ENCODE peak calls at places on chromosomes 1 and 21, in nine cellular contexts. Z is ELR; N is A172; H is H9; Q is EL; X is aorta; Y is progenitor cell of endocrine pancreas; U is stimulated activated CD4-positive, alpha-beta T cell treated with anti-CD3 and anti-CD28 coated beads, TNF-alpha, amount 100 ng/mL, for 1 hour; B is activated naive CD4-positive, alpha-beta T cell treated with Interleukin-2 at 50 U/mL for 16 hours. S is an unnamed sample.

GRCh38 chr1:152759453-152760173 is 1.8 kb downstream of the KPRP start:
- DNase-seq in N (no peak), U (no peak), Q (no peak), Y (no peak), X (no peak), Z (no peak), H (no peak), B (no peak), S (no peak)

GRCh38 chr1:92481598-92482403 is 4.9 kb downstream of the GFI1 start:
- DNase-seq in Y (no peak), Z (peak; percentile 36), X (no peak), N (no peak), Q (peak; percentile 29), U (no peak), B (peak; percentile 27), H (peak; percentile 32), S (peak; percentile 20)

GRCh38 chr1:61174060-61174788 is 91.9 kb downstream of the NFIA start:
- DNase-seq in Y (no peak), B (no peak), N (no peak), X (no peak), Z (no peak), Q (no peak), U (no peak), H (no peak), S (no peak)

GRCh38 chr1:162360874-162361260 is 15.8 kb downstream of the SPATA46 start:
- DNase-seq in U (no peak), Z (no peak), B (no peak), X (no peak), N (no peak), Q (no peak), H (no peak), Y (no peak), S (no peak)

GRCh38 chr1:241939798-241940197 is 17.8 kb upstream of the BECN2 start:
- DNase-seq in X (no peak), B (no peak), N (no peak), Y (no peak), Q (no peak), H (no peak), Z (no peak), U (no peak), S (peak; percentile 18)

GRCh38 chr1:242854466-242854865 is 330.0 kb upstream of the PLD5 start:
- DNase-seq in H (no peak), U (no peak), X (no peak), Y (no peak), Z (no peak), N (no peak), B (no peak), Q (no peak), S (no peak)

GRCh38 chr1:217029311-217030157 is 306.3 kb upstream of the ESRRG start:
- DNase-seq in Z (peak; percentile 86), Q (peak; percentile 83), N (peak; percentile 72), U (no peak), B (no peak), Y (no peak), H (no peak), X (peak; percentile 43), S (peak; percentile 69)

GRCh38 chr21:42548687-42549406 is 35.2 kb downstream of the SLC37A1 start:
- DNase-seq in H (no peak), Y (no peak), X (peak; percentile 24), N (no peak), U (no peak), Q (no peak), Z (no peak), B (no peak), S (no peak)

GRCh38 chr1:2890221-2890850 is 88.8 kb upstream of the TTC34 start:
- DNase-seq in Z (no peak), Q (no peak), X (no peak), H (no peak), U (no peak), B (no peak), N (no peak), Y (no peak), S (no peak)

GRCh38 chr1:96366516-96366915 is 355.1 kb upstream of the PTBP2 start:
- DNase-seq in Q (no peak), Y (no peak), U (no peak), Z (peak; percentile 42), N (no peak), B (no peak), H (no peak), X (no peak), S (no peak)

GRCh38 chr1:36108314-36108713 is 16.7 kb downstream of the COL8A2 start:
- DNase-seq in U (no peak), X (no peak), H (no peak), Q (peak; percentile 90), Y (no peak), B (no peak), Z (peak; percentile 83), N (peak; percentile 66), S (peak; percentile 64)

GRCh38 chr21:34946385-34947121 is 102.5 kb downstream of the RUNX1 start:
- DNase-seq in Y (no peak), N (no peak), Z (no peak), U (no peak), H (no peak), Q (no peak), X (no peak), B (peak; percentile 20), S (no peak)

GRCh38 chr1:63592536-63593302 is 492 bp upstream of the PGM1 start:
- DNase-seq in U (no peak), X (no peak), Q (no peak), Z (no peak), Y (no peak), B (no peak), H (no peak), N (peak; percentile 35), S (peak; percentile 71)

GRCh38 chr1:29124366-29125236 is 898 bp upstream of the TMEM200B start:
- DNase-seq in U (no peak), N (peak; percentile 18), H (peak; percentile 91), X (peak; percentile 89), B (peak; percentile 68), Z (peak; percentile 81), Q (peak; percentile 81), Y (peak; percentile 85), S (peak; percentile 71)

GRCh38 chr1:112700290-112701226 is 6.4 kb downstream of the RHOC start:
- DNase-seq in H (peak; percentile 86), Y (no peak), Z (peak; percentile 94), U (no peak), Q (peak; percentile 97), X (peak; percentile 98), N (peak; percentile 97), B (peak; percentile 66), S (peak; percentile 97)

GRCh38 chr1:171741872-171742576 is at the start of gene VAMP4:
- DNase-seq in Q (peak; percentile 82), Y (peak; percentile 74), U (peak; percentile 56), B (peak; percentile 89), Z (peak; percentile 88), H (peak; percentile 87), N (peak; percentile 75), X (peak; percentile 93), S (peak; percentile 81)

GRCh38 chr21:35324372-35325220 is 275.5 kb upstream of the RUNX1 start:
- DNase-seq in X (no peak), H (no peak), Q (peak; percentile 89), B (no peak), N (peak; percentile 85), U (no peak), Z (peak; percentile 82), Y (no peak), S (peak; percentile 96)

GRCh38 chr1:234994411-234995295 is 134.0 kb downstream of the TOMM20 start:
- DNase-seq in Q (no peak), N (no peak), Z (no peak), B (no peak), Y (no peak), U (no peak), H (no peak), X (no peak), S (no peak)

GRCh38 chr1:153122831-153123421 is 9.6 kb upstream of the SPRR2F start:
- DNase-seq in Y (no peak), Z (no peak), X (no peak), U (no peak), B (no peak), N (no peak), H (peak; percentile 78), Q (no peak), S (peak; percentile 3)

GRCh38 chr1:231515748-231516147 is 12.7 kb upstream of the TSNAX start:
- DNase-seq in Q (no peak), Z (no peak), N (no peak), Y (no peak), X (no peak), H (no peak), U (no peak), B (no peak), S (no peak)

GRCh38 chr1:234326493-234327366 is 46.5 kb upstream of the COA6 start:
- DNase-seq in B (peak; percentile 76), Y (peak; percentile 47), X (peak; percentile 59), Q (peak; percentile 69), H (peak; percentile 81), U (peak; percentile 58), Z (peak; percentile 74), N (peak; percentile 62), S (peak; percentile 57)

GRCh38 chr1:28675921-28676257 is 7.3 kb downstream of the GMEB1 start:
- DNase-seq in X (no peak), Y (no peak), H (no peak), U (no peak), N (no peak), Q (no peak), B (no peak), Z (no peak), S (no peak)

GRCh38 chr1:117362986-117363385 is 4.3 kb upstream of the MAN1A2 start:
- DNase-seq in Z (no peak), X (no peak), B (no peak), Q (no peak), N (no peak), H (no peak), U (no peak), Y (no peak), S (no peak)

GRCh38 chr1:111032295-111032897 is 68.7 kb upstream of the LRIF1 start:
- DNase-seq in X (no peak), Q (peak; percentile 42), Y (peak; percentile 28), H (no peak), B (no peak), N (peak; percentile 25), U (peak; percentile 19), Z (peak; percentile 62), S (peak; percentile 35)

GRCh38 chr1:67652800-67653199 is 32.2 kb upstream of the GADD45A start:
- DNase-seq in B (no peak), Y (no peak), Q (peak; percentile 64), H (no peak), U (no peak), Z (peak; percentile 83), X (no peak), N (peak; percentile 67), S (peak; percentile 87)

GRCh38 chr1:17674707-17675505 is 80.2 kb upstream of the ACTL8 start:
- DNase-seq in X (no peak), U (no peak), Q (peak; percentile 27), Z (peak; percentile 27), Y (no peak), H (no peak), N (no peak), B (no peak), S (no peak)

GRCh38 chr1:94142022-94142421 is 21.1 kb upstream of the ABCA4 start:
- DNase-seq in Z (peak; percentile 68), H (no peak), Q (peak; percentile 71), B (no peak), U (no peak), Y (no peak), X (no peak), N (no peak), S (peak; percentile 86)

GRCh38 chr1:205449750-205450443 is 5.9 kb downstream of the BLACAT1 start:
- DNase-seq in N (peak; percentile 86), B (peak; percentile 56), H (peak; percentile 86), U (no peak), Z (peak; percentile 76), Y (peak; percentile 71), X (no peak), Q (peak; percentile 76), S (peak; percentile 86)

GRCh38 chr1:229693124-229693523 is 67.1 kb downstream of the URB2 start:
- DNase-seq in U (no peak), Q (no peak), B (no peak), X (no peak), Z (no peak), Y (no peak), N (no peak), H (no peak), S (no peak)

GRCh38 chr21:41715649-41716321 is 51.1 kb downstream of the RIPK4 start:
- DNase-seq in B (no peak), H (no peak), U (no peak), Z (no peak), Y (peak; percentile 51), Q (no peak), X (no peak), N (no peak), S (peak; percentile 64)

GRCh38 chr1:187928288-187928687 is 1099.5 kb downstream of the PLA2G4A start:
- DNase-seq in Q (peak; percentile 37), B (no peak), N (peak; percentile 56), H (peak; percentile 45), U (no peak), X (no peak), Z (peak; percentile 54), Y (no peak), S (peak; percentile 47)

S was measured in M059J.